ENCODE peak calls at places on chromosome 20, in eight cellular contexts. N is stomach, V is tibial nerve, T is ovary, B is A549, P is transverse colon, E is upper lobe of left lung, Z is GM12878. W is an unnamed sample.
A peak's percentile ranks its signal among the peaks of the same experiment; 100 is the strongest.

GRCh38 chr20:15012551-15012950 is 675.1 kb upstream of the FLRT3 start:
- DNase-seq in T (no peak), Z (no peak), B (no peak), P (no peak), V (no peak), E (no peak), N (no peak), W (no peak)

GRCh38 chr20:51854912-51855311 is 52.6 kb upstream of the SALL4 start:
- DNase-seq in P (no peak), Z (no peak), T (no peak), N (no peak), B (no peak), V (no peak), E (no peak), W (no peak)

GRCh38 chr20:24379116-24379927 is 90.1 kb upstream of the SYNDIG1 start:
- DNase-seq in T (no peak), N (no peak), Z (no peak), E (no peak), B (no peak), P (peak; percentile 14), V (no peak), W (peak; percentile 75)

GRCh38 chr20:47988601-47989116 is 203.4 kb upstream of the SULF2 start:
- DNase-seq in V (no peak), N (no peak), P (no peak), Z (no peak), T (no peak), B (no peak), E (no peak), W (no peak)

GRCh38 chr20:2385026-2385425 is 4.3 kb downstream of the TGM6 start:
- DNase-seq in T (no peak), V (no peak), B (no peak), E (no peak), N (no peak), Z (no peak), P (no peak), W (no peak)

GRCh38 chr20:45970646-45971424 is 1.2 kb downstream of the ZNF335 start:
- DNase-seq in E (no peak), Z (no peak), B (no peak), T (peak; percentile 52), P (peak; percentile 41), V (peak; percentile 43), N (peak; percentile 30), W (no peak)

GRCh38 chr20:11174861-11175260 is 501.1 kb upstream of the JAG1 start:
- DNase-seq in V (no peak), B (no peak), P (no peak), N (no peak), Z (no peak), E (no peak), T (no peak), W (no peak)

GRCh38 chr20:35539756-35540212 is 2.1 kb upstream of the ERGIC3 start:
- DNase-seq in Z (peak; percentile 70), E (peak; percentile 62), N (peak; percentile 91), V (peak; percentile 14), P (peak; percentile 69), T (no peak), B (no peak), W (no peak)

GRCh38 chr20:10427060-10427692 is 6.8 kb downstream of the MKKS start:
- DNase-seq in P (peak; percentile 41), N (peak; percentile 60), T (peak; percentile 78), V (peak; percentile 60), Z (no peak), B (peak; percentile 55), E (peak; percentile 45), W (no peak)

GRCh38 chr20:25065044-25065624 is 7.2 kb upstream of the ACSS1 start:
- DNase-seq in P (peak; percentile 9), V (no peak), N (peak; percentile 11), T (no peak), B (no peak), Z (no peak), E (no peak), W (peak; percentile 56)

GRCh38 chr20:13430346-13431002 is 208.3 kb downstream of the TASP1 start:
- DNase-seq in Z (peak; percentile 17), B (no peak), T (no peak), E (peak; percentile 21), N (no peak), V (no peak), P (no peak), W (no peak)

GRCh38 chr20:24813080-24813479 is 136.0 kb upstream of the CST7 start:
- DNase-seq in Z (no peak), P (no peak), T (no peak), E (no peak), N (no peak), V (no peak), B (no peak), W (no peak)

GRCh38 chr20:32924781-32925180 is 66.1 kb downstream of the EFCAB8 start:
- DNase-seq in E (no peak), P (no peak), V (no peak), Z (no peak), T (no peak), B (no peak), N (peak; percentile 11), W (no peak)

GRCh38 chr20:25247100-25247665 is 702 bp upstream of the PYGB start:
- DNase-seq in V (peak; percentile 75), E (peak; percentile 82), P (peak; percentile 79), B (peak; percentile 87), N (peak; percentile 68), Z (no peak), T (peak; percentile 57), W (peak; percentile 83)

GRCh38 chr20:1950836-1951235 is 43.0 kb downstream of the PDYN start:
- DNase-seq in E (no peak), N (no peak), T (peak; percentile 10), V (no peak), Z (no peak), P (no peak), B (no peak), W (peak; percentile 36)

GRCh38 chr20:58695084-58695722 is 2.6 kb downstream of the NPEPL1 start:
- DNase-seq in T (no peak), V (no peak), P (no peak), B (no peak), E (no peak), N (no peak), Z (no peak), W (no peak)

GRCh38 chr20:48769111-48769879 is 58.5 kb downstream of the PREX1 start:
- DNase-seq in N (peak; percentile 33), B (no peak), E (peak; percentile 80), Z (no peak), T (no peak), P (no peak), V (no peak), W (no peak)

GRCh38 chr20:31869942-31870702 is at the start of the genes DUSP15 and TTLL9:
- DNase-seq in V (peak; percentile 30), E (peak; percentile 60), P (peak; percentile 26), Z (no peak), B (no peak), T (peak; percentile 53), N (peak; percentile 55), W (no peak)

GRCh38 chr20:61949714-61950630 is 115.7 kb downstream of the TAF4 start:
- DNase-seq in T (no peak), B (no peak), V (no peak), P (no peak), N (no peak), Z (no peak), E (no peak), W (peak; percentile 60)

GRCh38 chr20:31870703-31871601 is 518 bp downstream of the TTLL9 start:
- DNase-seq in V (no peak), Z (no peak), T (peak; percentile 37), B (no peak), N (peak; percentile 35), E (no peak), P (peak; percentile 30), W (no peak)

GRCh38 chr20:44650777-44651493 is 564 bp downstream of the ADA start:
- DNase-seq in E (no peak), P (no peak), Z (no peak), B (no peak), V (no peak), N (no peak), T (peak; percentile 31), W (no peak)

DNA sequence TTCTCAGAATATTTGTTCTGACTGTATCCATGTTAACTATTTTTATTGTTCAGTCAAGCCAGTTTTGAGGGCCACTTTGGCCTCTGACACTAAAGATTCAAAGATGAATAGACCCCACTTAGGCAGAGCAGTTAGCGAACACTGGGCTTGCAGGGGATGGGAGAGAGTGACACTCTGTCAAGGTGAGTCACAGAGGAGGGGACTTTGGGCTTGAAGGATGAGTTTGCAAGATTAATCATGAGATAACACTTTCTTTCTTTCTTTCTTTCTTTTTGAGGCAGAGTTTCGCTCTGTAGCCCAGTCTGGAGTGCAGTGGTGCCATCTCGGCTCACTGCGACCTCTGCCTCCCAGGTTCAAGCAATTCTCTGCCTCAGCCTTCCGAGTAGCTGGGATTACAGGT is 46.4 kb downstream of the SPATA2 start:
- DNase-seq in V (no peak), P (no peak), E (no peak), T (no peak), B (no peak), N (no peak), Z (no peak), W (no peak)
- H3K4me1 ChIP-seq in V (no peaks in the 10 kb centered on the region), P (no peaks in the 10 kb centered on the region), E (no peaks in the 10 kb centered on the region), T (no peaks in the 10 kb centered on the region), B (peaks cover 3% of the 10 kb centered on the region), N (peaks cover 30% of the 10 kb centered on the region), Z (peaks cover 19% of the 10 kb centered on the region), W (no peaks in the 10 kb centered on the region)

GRCh38 chr20:5933802-5934436 is 16.4 kb downstream of the TRMT6 start:
- DNase-seq in N (no peak), V (no peak), Z (peak; percentile 26), B (peak; percentile 41), E (no peak), T (no peak), P (no peak), W (no peak)

GRCh38 chr20:5931411-5931810 is 18.9 kb downstream of the TRMT6 start:
- DNase-seq in Z (no peak), N (no peak), B (no peak), E (no peak), V (no peak), P (no peak), T (no peak), W (no peak)

GRCh38 chr20:5932796-5933195 is 17.5 kb downstream of the TRMT6 start:
- DNase-seq in Z (no peak), B (no peak), T (no peak), P (no peak), E (no peak), V (no peak), N (no peak), W (no peak)

GRCh38 chr20:5928063-5928462 is 22.3 kb downstream of the TRMT6 start:
- DNase-seq in P (no peak), V (no peak), N (no peak), Z (no peak), B (no peak), T (no peak), E (no peak), W (no peak)

GRCh38 chr20:5928831-5929715 is 21.3 kb downstream of the TRMT6 start:
- DNase-seq in V (no peak), P (no peak), T (no peak), N (no peak), B (no peak), E (no peak), Z (no peak), W (no peak)
- TF ChIP-seq EP300 in V (no peak), P (no peak), T (no peak), N (no peak), B (no peak), E (no peak), Z (no peak), W (no peak)

GRCh38 chr20:922781-923180 is 6.6 kb upstream of the ANGPT4 start:
- DNase-seq in V (no peak), B (no peak), P (no peak), T (no peak), E (no peak), Z (no peak), N (no peak), W (no peak)
- H3K4me3 ChIP-seq in V (no peak overlapping the region), B (no peak overlapping the region), P (no peak overlapping the region), T (no peak overlapping the region), E (no peak overlapping the region), Z (no peak overlapping the region), N (no peak overlapping the region), W (no peak overlapping the region)

GRCh38 chr20:63121749-63122405 is 94.1 kb downstream of the YTHDF1 start:
- DNase-seq in V (no peak), N (no peak), E (no peak), B (no peak), Z (no peak), T (no peak), P (no peak), W (peak; percentile 58)
- H3K4me1 ChIP-seq in V (no peaks in the 10 kb centered on the region), N (no peaks in the 10 kb centered on the region), E (no peaks in the 10 kb centered on the region), B (no peaks in the 10 kb centered on the region), Z (no peaks in the 10 kb centered on the region), T (no peaks in the 10 kb centered on the region), P (no peaks in the 10 kb centered on the region), W (no peaks in the 10 kb centered on the region)

W was measured in sigmoid colon.